ENCODE peak calls at places on chromosomes 12 and 14, in ten cellular contexts. One of them, this sample, is unnamed.

GRCh38 chr14:67127174-67127573 is 62.1 kb upstream of the GARIN2 start:
- DNase-seq in left cardiac atrium: no peak
- DNase-seq in stomach: no peak
- DNase-seq in fibroblast of the aortic adventitia: no peak
- DNase-seq in A549: no peak
- DNase-seq in MCF 10A: no peak
- DNase-seq in T47D: no peak
- DNase-seq in Daoy: no peak
- DNase-seq in iris pigment epithelial cell: no peak
- DNase-seq in NCI-H2081: no peak
- DNase-seq in this sample: no peak

GRCh38 chr14:24277606-24278321 is 6.4 kb upstream of the RABGGTA start:
- DNase-seq in A549: no peak
- DNase-seq in T47D: no peak
- DNase-seq in Daoy: no peak
- DNase-seq in fibroblast of the aortic adventitia: no peak
- DNase-seq in NCI-H2081: no peak
- DNase-seq in left cardiac atrium: no peak
- DNase-seq in iris pigment epithelial cell: no peak
- DNase-seq in stomach: no peak
- DNase-seq in MCF 10A: no peak
- DNase-seq in this sample: no peak

GRCh38 chr14:81256289-81256960 is 35.7 kb upstream of the GTF2A1 start:
- DNase-seq in MCF 10A: no peak
- DNase-seq in T47D: no peak
- DNase-seq in Daoy: no peak
- DNase-seq in NCI-H2081: no peak
- DNase-seq in left cardiac atrium: no peak
- DNase-seq in A549: no peak
- DNase-seq in iris pigment epithelial cell: no peak
- DNase-seq in fibroblast of the aortic adventitia: no peak
- DNase-seq in stomach: no peak
- DNase-seq in this sample: no peak

GRCh38 chr12:8914716-8915526 is 612 bp downstream of the PHC1 start:
- DNase-seq in T47D: peak
- DNase-seq in Daoy: peak
- DNase-seq in left cardiac atrium: peak
- DNase-seq in A549: peak
- DNase-seq in NCI-H2081: peak
- DNase-seq in fibroblast of the aortic adventitia: peak
- DNase-seq in MCF 10A: peak
- DNase-seq in iris pigment epithelial cell: peak
- DNase-seq in stomach: peak
- DNase-seq in this sample: peak

GRCh38 chr14:76348898-76349297 is 27.0 kb upstream of the ESRRB start:
- DNase-seq in stomach: no peak
- DNase-seq in left cardiac atrium: peak
- DNase-seq in T47D: no peak
- DNase-seq in iris pigment epithelial cell: peak
- DNase-seq in Daoy: peak
- DNase-seq in fibroblast of the aortic adventitia: peak
- DNase-seq in A549: no peak
- DNase-seq in MCF 10A: peak
- DNase-seq in NCI-H2081: no peak
- DNase-seq in this sample: no peak

GRCh38 chr12:102061556-102062418 is at the start of gene WASHC3:
- DNase-seq in left cardiac atrium: peak
- DNase-seq in NCI-H2081: peak
- DNase-seq in Daoy: peak
- DNase-seq in iris pigment epithelial cell: peak
- DNase-seq in stomach: peak
- DNase-seq in fibroblast of the aortic adventitia: peak
- DNase-seq in A549: peak
- DNase-seq in T47D: peak
- DNase-seq in MCF 10A: peak
- DNase-seq in this sample: peak

GRCh38 chr14:70754989-70755388 is 54.3 kb downstream of the MAP3K9 start:
- DNase-seq in left cardiac atrium: no peak
- DNase-seq in fibroblast of the aortic adventitia: peak
- DNase-seq in NCI-H2081: no peak
- DNase-seq in T47D: peak
- DNase-seq in Daoy: peak
- DNase-seq in A549: peak
- DNase-seq in iris pigment epithelial cell: peak
- DNase-seq in MCF 10A: peak
- DNase-seq in stomach: peak
- DNase-seq in this sample: peak

GRCh38 chr12:131986847-131987398 is 37.2 kb downstream of the EP400 start:
- DNase-seq in Daoy: no peak
- DNase-seq in MCF 10A: no peak
- DNase-seq in stomach: no peak
- DNase-seq in T47D: no peak
- DNase-seq in left cardiac atrium: no peak
- DNase-seq in NCI-H2081: no peak
- DNase-seq in iris pigment epithelial cell: no peak
- DNase-seq in fibroblast of the aortic adventitia: no peak
- DNase-seq in A549: no peak
- DNase-seq in this sample: no peak

GRCh38 chr12:75568387-75568786 is 57.0 kb upstream of the KRR1 start:
- DNase-seq in stomach: no peak
- DNase-seq in T47D: no peak
- DNase-seq in NCI-H2081: no peak
- DNase-seq in fibroblast of the aortic adventitia: peak
- DNase-seq in left cardiac atrium: no peak
- DNase-seq in iris pigment epithelial cell: peak
- DNase-seq in A549: no peak
- DNase-seq in MCF 10A: no peak
- DNase-seq in Daoy: no peak
- DNase-seq in this sample: no peak

GRCh38 chr12:65215449-65215848 is 46.1 kb downstream of the LEMD3 start:
- DNase-seq in iris pigment epithelial cell: no peak
- DNase-seq in T47D: no peak
- DNase-seq in NCI-H2081: no peak
- DNase-seq in Daoy: no peak
- DNase-seq in left cardiac atrium: no peak
- DNase-seq in stomach: no peak
- DNase-seq in fibroblast of the aortic adventitia: no peak
- DNase-seq in A549: no peak
- DNase-seq in MCF 10A: no peak
- DNase-seq in this sample: no peak

GRCh38 chr14:36986407-36986806 is 186.0 kb downstream of the SLC25A21 start:
- DNase-seq in stomach: no peak
- DNase-seq in left cardiac atrium: no peak
- DNase-seq in A549: no peak
- DNase-seq in iris pigment epithelial cell: no peak
- DNase-seq in Daoy: no peak
- DNase-seq in NCI-H2081: no peak
- DNase-seq in T47D: no peak
- DNase-seq in MCF 10A: no peak
- DNase-seq in fibroblast of the aortic adventitia: no peak
- DNase-seq in this sample: no peak

GRCh38 chr12:49783917-49784676 is 42.7 kb downstream of the TMBIM6 start:
- DNase-seq in NCI-H2081: no peak
- DNase-seq in MCF 10A: no peak
- DNase-seq in iris pigment epithelial cell: peak
- DNase-seq in T47D: no peak
- DNase-seq in A549: no peak
- DNase-seq in fibroblast of the aortic adventitia: peak
- DNase-seq in left cardiac atrium: no peak
- DNase-seq in stomach: no peak
- DNase-seq in Daoy: no peak
- DNase-seq in this sample: no peak

GRCh38 chr12:123054371-123054770 is 73.9 kb downstream of the ARL6IP4 start:
- DNase-seq in iris pigment epithelial cell: no peak
- DNase-seq in stomach: no peak
- DNase-seq in MCF 10A: no peak
- DNase-seq in left cardiac atrium: no peak
- DNase-seq in A549: no peak
- DNase-seq in fibroblast of the aortic adventitia: no peak
- DNase-seq in T47D: no peak
- DNase-seq in Daoy: no peak
- DNase-seq in NCI-H2081: no peak
- DNase-seq in this sample: no peak

GRCh38 chr12:101763246-101763931 is 24.1 kb upstream of the SYCP3 start:
- DNase-seq in MCF 10A: no peak
- DNase-seq in NCI-H2081: no peak
- DNase-seq in iris pigment epithelial cell: no peak
- DNase-seq in left cardiac atrium: no peak
- DNase-seq in T47D: no peak
- DNase-seq in A549: no peak
- DNase-seq in Daoy: no peak
- DNase-seq in fibroblast of the aortic adventitia: no peak
- DNase-seq in stomach: no peak
- DNase-seq in this sample: no peak

GRCh38 chr14:99121027-99121875 is 150.7 kb downstream of the BCL11B start:
- DNase-seq in A549: no peak
- DNase-seq in stomach: peak
- DNase-seq in MCF 10A: no peak
- DNase-seq in Daoy: no peak
- DNase-seq in fibroblast of the aortic adventitia: no peak
- DNase-seq in iris pigment epithelial cell: no peak
- DNase-seq in T47D: no peak
- DNase-seq in NCI-H2081: no peak
- DNase-seq in left cardiac atrium: no peak
- DNase-seq in this sample: no peak

GRCh38 chr14:69685716-69686115 is 74.3 kb downstream of the SUSD6 start:
- DNase-seq in Daoy: peak
- DNase-seq in A549: no peak
- DNase-seq in stomach: peak
- DNase-seq in iris pigment epithelial cell: peak
- DNase-seq in NCI-H2081: peak
- DNase-seq in left cardiac atrium: peak
- DNase-seq in fibroblast of the aortic adventitia: peak
- DNase-seq in T47D: no peak
- DNase-seq in MCF 10A: peak
- DNase-seq in this sample: peak

GRCh38 chr12:19031032-19031431 is 98.5 kb upstream of the PLEKHA5 start:
- DNase-seq in fibroblast of the aortic adventitia: peak
- DNase-seq in iris pigment epithelial cell: peak
- DNase-seq in Daoy: peak
- DNase-seq in T47D: no peak
- DNase-seq in left cardiac atrium: no peak
- DNase-seq in A549: peak
- DNase-seq in MCF 10A: peak
- DNase-seq in NCI-H2081: no peak
- DNase-seq in stomach: no peak
- DNase-seq in this sample: no peak

GRCh38 chr12:3418609-3419469 is 72.2 kb upstream of the PRMT8 start:
- DNase-seq in iris pigment epithelial cell: no peak
- DNase-seq in left cardiac atrium: no peak
- DNase-seq in Daoy: no peak
- DNase-seq in NCI-H2081: no peak
- DNase-seq in T47D: no peak
- DNase-seq in MCF 10A: no peak
- DNase-seq in fibroblast of the aortic adventitia: no peak
- DNase-seq in stomach: no peak
- DNase-seq in A549: no peak
- DNase-seq in this sample: no peak

GRCh38 chr12:63955831-63956685 is 111.6 kb downstream of the SRGAP1 start:
- DNase-seq in NCI-H2081: no peak
- DNase-seq in T47D: no peak
- DNase-seq in MCF 10A: peak
- DNase-seq in A549: peak
- DNase-seq in iris pigment epithelial cell: peak
- DNase-seq in fibroblast of the aortic adventitia: peak
- DNase-seq in left cardiac atrium: peak
- DNase-seq in Daoy: no peak
- DNase-seq in stomach: no peak
- DNase-seq in this sample: peak

GRCh38 chr12:8770499-8770898 is 51.9 kb upstream of the A2ML1 start:
- DNase-seq in NCI-H2081: no peak
- DNase-seq in MCF 10A: no peak
- DNase-seq in iris pigment epithelial cell: no peak
- DNase-seq in A549: no peak
- DNase-seq in left cardiac atrium: no peak
- DNase-seq in fibroblast of the aortic adventitia: no peak
- DNase-seq in stomach: no peak
- DNase-seq in T47D: no peak
- DNase-seq in Daoy: no peak
- DNase-seq in this sample: no peak

GRCh38 chr14:101780887-101781239 is 19.4 kb downstream of the PPP2R5C start:
- DNase-seq in left cardiac atrium: no peak
- DNase-seq in MCF 10A: no peak
- DNase-seq in stomach: no peak
- DNase-seq in fibroblast of the aortic adventitia: no peak
- DNase-seq in NCI-H2081: no peak
- DNase-seq in A549: no peak
- DNase-seq in T47D: no peak
- DNase-seq in Daoy: no peak
- DNase-seq in iris pigment epithelial cell: no peak
- DNase-seq in this sample: peak

This sample was measured in thyroid gland.